ENCODE peak calls at places on chromosomes 16 and 17, in six cellular contexts. S is GM23248; X is HAP-1; D is NCI-H1436; W is DND-41; L is activated effector memory CD4-positive, alpha-beta T cell treated with anti-CD3 and anti-CD28 coated beads, Interleukin-2, amount 50 U/mL, for 16 hours. P is an unnamed sample.

GRCh38 chr16:57563487-57563750 is 21.0 kb downstream of the ADGRG5 start:
- DNase-seq in W (no peak), X (no peak), D (no peak), S (no peak), L (no peak), P (no peak)

GRCh38 chr17:4782652-4783051 is 3.5 kb downstream of the VMO1 start:
- DNase-seq in L (no peak), D (no peak), X (no peak), S (no peak), W (no peak), P (no peak)

GRCh38 chr16:21156767-21157467 is 1.6 kb upstream of the LDAF1 start:
- DNase-seq in S (peak; percentile 81), D (no peak), L (no peak), X (peak; percentile 62), W (peak; percentile 36), P (peak; percentile 78)

GRCh38 chr16:31023627-31024226 is 9.6 kb upstream of the STX4 start:
- DNase-seq in D (no peak), X (no peak), W (no peak), S (no peak), L (no peak), P (no peak)

GRCh38 chr17:40099627-40100418 is 566 bp downstream of the NR1D1 start:
- DNase-seq in X (no peak), L (peak; percentile 69), D (no peak), W (no peak), S (peak; percentile 55), P (no peak)

GRCh38 chr17:59456428-59456827 is 109.0 kb upstream of the DHX40 start:
- DNase-seq in W (no peak), L (no peak), X (no peak), D (no peak), S (no peak), P (no peak)

GRCh38 chr17:81295678-81296381 is 723 bp upstream of the SLC38A10 start:
- DNase-seq in W (peak; percentile 66), S (peak; percentile 78), L (peak; percentile 83), D (peak; percentile 81), X (peak; percentile 68), P (peak; percentile 80)

GRCh38 chr16:27439273-27440018 is 37.5 kb downstream of the IL21R start:
- DNase-seq in X (no peak), L (peak; percentile 31), D (no peak), W (no peak), S (no peak), P (no peak)

GRCh38 chr17:49086316-49086605 is 46.3 kb upstream of the B4GALNT2 start:
- DNase-seq in W (no peak), S (no peak), X (no peak), D (no peak), L (no peak), P (no peak)

GRCh38 chr16:836221-836620 is 35.7 kb upstream of the GNG13 start:
- DNase-seq in W (no peak), X (no peak), S (no peak), D (no peak), L (no peak), P (no peak)

GRCh38 chr16:9644258-9644657 is 538.0 kb downstream of the GRIN2A start:
- DNase-seq in S (no peak), L (no peak), X (no peak), D (no peak), W (no peak), P (no peak)

GRCh38 chr16:11682655-11683096 is 14.4 kb downstream of the SNN start:
- DNase-seq in X (no peak), S (peak; percentile 95), W (no peak), L (no peak), D (no peak), P (no peak)

GRCh38 chr16:14168146-14168545 is 97.0 kb downstream of the MRTFB start:
- DNase-seq in X (no peak), D (no peak), W (no peak), L (no peak), S (no peak), P (no peak)

GRCh38 chr16:4591191-4591590 is 23.5 kb downstream of the UBALD1 start:
- DNase-seq in W (no peak), S (no peak), D (no peak), L (no peak), X (no peak), P (no peak)

GRCh38 chr17:81866440-81867122 is 4.6 kb downstream of the ARHGDIA start:
- DNase-seq in D (no peak), W (peak; percentile 32), S (peak; percentile 45), L (no peak), X (peak; percentile 43), P (no peak)

GRCh38 chr16:83689385-83689831 is 118.4 kb upstream of the HSBP1 start:
- DNase-seq in L (no peak), W (no peak), S (peak; percentile 95), D (no peak), X (no peak), P (no peak)

GRCh38 chr17:57597531-57598453 is 147.3 kb downstream of the CCDC182 start:
- DNase-seq in W (peak; percentile 61), D (peak; percentile 60), X (peak; percentile 82), L (peak; percentile 66), S (peak; percentile 84), P (peak; percentile 65)

GRCh38 chr16:88282221-88283041 is 100.3 kb upstream of the ZNF469 start:
- DNase-seq in L (no peak), D (no peak), S (peak; percentile 64), X (no peak), W (no peak), P (no peak)

GRCh38 chr16:2337431-2338296 is 2.9 kb downstream of the ABCA3 start:
- DNase-seq in X (no peak), D (peak; percentile 33), W (no peak), S (no peak), L (no peak), P (no peak)

GRCh38 chr16:17409894-17410293 is 60.9 kb downstream of the XYLT1 start:
- DNase-seq in X (no peak), S (no peak), D (no peak), L (no peak), W (no peak), P (no peak)

GRCh38 chr16:11491524-11491923 is 95.2 kb downstream of the LITAF start:
- DNase-seq in S (no peak), D (no peak), W (no peak), X (no peak), L (no peak), P (no peak)

GRCh38 chr17:42422958-42423712 is at the start of gene CAVIN1:
- DNase-seq in L (peak; percentile 70), S (peak; percentile 99), W (no peak), X (peak; percentile 98), D (no peak), P (peak; percentile 85)

GRCh38 chr17:55089955-55090573 is 121.5 kb downstream of the STXBP4 start:
- DNase-seq in D (peak; percentile 48), X (no peak), W (peak; percentile 49), S (peak; percentile 1), L (peak; percentile 81), P (peak; percentile 34)

GRCh38 chr17:72226322-72226721 is 105.5 kb downstream of the SOX9 start:
- DNase-seq in D (no peak), L (no peak), S (no peak), W (no peak), X (no peak), P (no peak)

GRCh38 chr16:51050379-51050710 is 100.7 kb downstream of the SALL1 start:
- DNase-seq in D (no peak), X (no peak), S (no peak), L (no peak), W (no peak), P (no peak)

GRCh38 chr17:30858556-30859250 is 26.9 kb downstream of the ATAD5 start:
- DNase-seq in S (peak; percentile 20), X (no peak), W (no peak), D (no peak), L (no peak), P (no peak)

GRCh38 chr17:1252203-1252608 is 18.0 kb upstream of the BHLHA9 start:
- DNase-seq in X (peak; percentile 60), W (no peak), L (peak; percentile 8), S (peak; percentile 63), D (peak; percentile 80), P (no peak)